ENCODE peak calls at places on chromosomes 3 and 15, in four cellular contexts. O, Z, L and I are unnamed samples.
A peak's percentile ranks its signal among the peaks of the same experiment; 100 is the strongest.

GRCh38 chr15:85762756-85763127 is 32.0 kb downstream of the KLHL25 start:
- DNase-seq in O (no peak), Z (no peak), L (no peak), I (no peak)

GRCh38 chr3:32003380-32003779 is 21.8 kb downstream of the ZNF860 start:
- DNase-seq in O (no peak), Z (no peak), L (no peak), I (no peak)

GRCh38 chr3:132268956-132269355 is 48.3 kb upstream of the ACP3 start:
- DNase-seq in O (no peak), Z (no peak), L (no peak), I (no peak)

GRCh38 chr3:2099779-2100191 is 1.1 kb downstream of the CNTN4 start:
- DNase-seq in O (no peak), Z (no peak), L (no peak), I (no peak)

GRCh38 chr3:36868614-36869436 is 76.0 kb downstream of the TRANK1 start:
- DNase-seq in O (peak; percentile 18), Z (peak; percentile 34), L (peak; percentile 34), I (peak; percentile 18)

GRCh38 chr3:112136046-112136445 is 3.0 kb upstream of the GCSAM start:
- DNase-seq in O (no peak), Z (no peak), L (no peak), I (no peak)

GRCh38 chr3:63914312-63914711 is 2.1 kb upstream of the SCAANT1 start:
- DNase-seq in O (no peak), Z (peak; percentile 8), L (no peak), I (no peak)

GRCh38 chr15:57339321-57339720 is 37.0 kb upstream of the CGNL1 start:
- DNase-seq in O (no peak), Z (no peak), L (no peak), I (no peak)

GRCh38 chr3:171165499-171165921 is 139.0 kb upstream of the SLC2A2 start:
- DNase-seq in O (no peak), Z (no peak), L (no peak), I (no peak)

GRCh38 chr3:122183893-122184590 is 574 bp downstream of the CASR start:
- DNase-seq in O (no peak), Z (no peak), L (no peak), I (no peak)

GRCh38 chr3:42229942-42230688 is 35.9 kb downstream of the CCK start:
- DNase-seq in O (no peak), Z (peak; percentile 49), L (no peak), I (no peak)

GRCh38 chr3:160482796-160483195 is 33.2 kb upstream of the TRIM59 start:
- DNase-seq in O (no peak), Z (no peak), L (no peak), I (no peak)

GRCh38 chr15:92832992-92833438 is 67.1 kb upstream of the CHD2 start:
- DNase-seq in O (no peak), Z (no peak), L (no peak), I (peak; percentile 29)

GRCh38 chr3:148006508-148006907 is 597.3 kb downstream of the ZIC1 start:
- DNase-seq in O (no peak), Z (no peak), L (no peak), I (no peak)

GRCh38 chr15:72472907-72473669 is 1.0 kb upstream of the ARIH1 start:
- DNase-seq in O (no peak), Z (no peak), L (no peak), I (no peak)

GRCh38 chr15:28919201-28919627 is 33.4 kb downstream of the APBA2 start:
- DNase-seq in O (no peak), Z (peak; percentile 14), L (no peak), I (no peak)

GRCh38 chr15:45471151-45471550 is 51.4 kb downstream of the SLC30A4 start:
- DNase-seq in O (no peak), Z (no peak), L (no peak), I (no peak)

GRCh38 chr3:111081008-111081545 is 9.5 kb downstream of the NECTIN3 start:
- DNase-seq in O (no peak), Z (no peak), L (no peak), I (no peak)

GRCh38 chr15:77004189-77004588 is 9.3 kb downstream of the PSTPIP1 start:
- DNase-seq in O (peak; percentile 42), Z (no peak), L (no peak), I (no peak)

GRCh38 chr3:133047980-133048379 is 9.8 kb downstream of the TMEM108 start:
- DNase-seq in O (no peak), Z (no peak), L (no peak), I (no peak)

GRCh38 chr3:123367467-123368154 is 81.3 kb downstream of the ADCY5 start:
- DNase-seq in O (no peak), Z (no peak), L (no peak), I (no peak)

GRCh38 chr3:36792342-36792741 is 28.0 kb upstream of the DCLK3 start:
- DNase-seq in O (no peak), Z (peak; percentile 4), L (no peak), I (no peak)

GRCh38 chr3:107217161-107217560 is 160.1 kb upstream of the CCDC54 start:
- DNase-seq in O (no peak), Z (peak; percentile 72), L (no peak), I (no peak)

GRCh38 chr3:56304069-56304468 is 164.2 kb downstream of the ERC2 start:
- DNase-seq in O (no peak), Z (no peak), L (no peak), I (no peak)

GRCh38 chr15:85296615-85297402 is 83.6 kb upstream of the AKAP13 start:
- DNase-seq in O (peak; percentile 34), Z (peak; percentile 72), L (peak; percentile 49), I (peak; percentile 57)

GRCh38 chr3:72938471-72939265 is 50.8 kb downstream of the GXYLT2 start:
- DNase-seq in O (no peak), Z (peak; percentile 40), L (no peak), I (peak; percentile 26)

GRCh38 chr15:58947179-58947578 is 13.7 kb upstream of the SLTM start:
- DNase-seq in O (no peak), Z (no peak), L (no peak), I (no peak)

GRCh38 chr15:41417418-41417811 is 520 bp downstream of the RTF1 start:
- DNase-seq in O (peak; percentile 29), Z (peak; percentile 38), L (no peak), I (no peak)

GRCh38 chr3:179071161-179071568 is 444 bp downstream of the ZMAT3 start:
- DNase-seq in O (peak; percentile 52), Z (peak; percentile 51), L (peak; percentile 48), I (peak; percentile 13)

GRCh38 chr3:151328298-151329036 is 882 bp downstream of the P2RY13 start:
- DNase-seq in O (no peak), Z (no peak), L (peak; percentile 2), I (no peak)

GRCh38 chr3:129289201-129289921 is 10.7 kb downstream of the HMCES start:
- DNase-seq in O (no peak), Z (no peak), L (no peak), I (no peak)

GRCh38 chr3:60536420-60536819 is 714.8 kb downstream of the FHIT start:
- DNase-seq in O (no peak), Z (no peak), L (no peak), I (no peak)

GRCh38 chr3:66470285-66470684 is 30.5 kb downstream of the LRIG1 start:
- DNase-seq in O (no peak), Z (no peak), L (no peak), I (no peak)
- H3K27ac ChIP-seq in O (no peak overlapping the region), Z (no peak overlapping the region), L (no peak overlapping the region), I (no peak overlapping the region)

GRCh38 chr15:27057904-27058645 is 87.1 kb downstream of the GABRG3 start:
- DNase-seq in O (no peak), Z (peak; percentile 19), L (no peak), I (no peak)

GRCh38 chr15:27061739-27062138 is 90.8 kb downstream of the GABRG3 start:
- DNase-seq in O (no peak), Z (no peak), L (no peak), I (no peak)

GRCh38 chr15:27054426-27054825 is 83.4 kb downstream of the GABRG3 start:
- DNase-seq in O (no peak), Z (no peak), L (no peak), I (no peak)

GRCh38 chr15:27059610-27060202 is 88.7 kb downstream of the GABRG3 start:
- DNase-seq in O (peak; percentile 16), Z (peak; percentile 28), L (no peak), I (no peak)

DNA sequence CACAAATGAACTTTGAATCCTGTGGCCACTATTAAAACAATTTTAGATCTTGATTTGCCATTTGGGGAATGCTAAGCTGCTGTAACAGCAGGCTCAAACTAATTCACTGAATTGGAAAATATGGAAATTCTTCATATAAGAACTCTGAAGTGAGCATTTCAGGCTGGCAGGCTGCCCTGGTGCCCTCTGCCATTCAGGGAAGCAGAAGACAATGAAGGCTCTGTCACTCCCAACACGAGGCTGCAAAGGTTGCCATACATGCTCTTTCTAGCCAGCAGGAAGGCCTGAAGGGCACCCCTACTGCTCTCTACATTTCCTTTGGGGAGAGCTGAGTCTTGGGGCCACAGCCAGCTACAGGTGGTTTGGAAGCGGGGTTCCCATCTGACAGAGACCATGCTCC is 88.0 kb downstream of the GABRG3 start:
- DNase-seq in O (no peak), Z (no peak), L (no peak), I (no peak)
- H3K27ac ChIP-seq in O (no peak overlapping the region), Z (no peak overlapping the region), L (no peak overlapping the region), I (no peak overlapping the region)

GRCh38 chr3:152557302-152557999 is 277.5 kb upstream of the P2RY1 start:
- DNase-seq in O (no peak), Z (no peak), L (no peak), I (no peak)
- H3K27ac ChIP-seq in O (no peak overlapping the region), Z (no peak overlapping the region), L (no peak overlapping the region), I (no peak overlapping the region)

GRCh38 chr3:4723921-4724698 is 231.0 kb downstream of the ITPR1 start:
- DNase-seq in O (no peak), Z (no peak), L (no peak), I (no peak)
- H3K27ac ChIP-seq in O (no peak overlapping the region), Z (no peak overlapping the region), L (no peak overlapping the region), I (no peak overlapping the region)

GRCh38 chr15:60406513-60407124 is 8.8 kb upstream of the ANXA2 start:
- DNase-seq in O (no peak), Z (no peak), L (no peak), I (no peak)
- H3K27ac ChIP-seq in O (no peak overlapping the region), Z (peak overlapping the region; percentile 77), L (no peak overlapping the region), I (no peak overlapping the region)

DNA sequence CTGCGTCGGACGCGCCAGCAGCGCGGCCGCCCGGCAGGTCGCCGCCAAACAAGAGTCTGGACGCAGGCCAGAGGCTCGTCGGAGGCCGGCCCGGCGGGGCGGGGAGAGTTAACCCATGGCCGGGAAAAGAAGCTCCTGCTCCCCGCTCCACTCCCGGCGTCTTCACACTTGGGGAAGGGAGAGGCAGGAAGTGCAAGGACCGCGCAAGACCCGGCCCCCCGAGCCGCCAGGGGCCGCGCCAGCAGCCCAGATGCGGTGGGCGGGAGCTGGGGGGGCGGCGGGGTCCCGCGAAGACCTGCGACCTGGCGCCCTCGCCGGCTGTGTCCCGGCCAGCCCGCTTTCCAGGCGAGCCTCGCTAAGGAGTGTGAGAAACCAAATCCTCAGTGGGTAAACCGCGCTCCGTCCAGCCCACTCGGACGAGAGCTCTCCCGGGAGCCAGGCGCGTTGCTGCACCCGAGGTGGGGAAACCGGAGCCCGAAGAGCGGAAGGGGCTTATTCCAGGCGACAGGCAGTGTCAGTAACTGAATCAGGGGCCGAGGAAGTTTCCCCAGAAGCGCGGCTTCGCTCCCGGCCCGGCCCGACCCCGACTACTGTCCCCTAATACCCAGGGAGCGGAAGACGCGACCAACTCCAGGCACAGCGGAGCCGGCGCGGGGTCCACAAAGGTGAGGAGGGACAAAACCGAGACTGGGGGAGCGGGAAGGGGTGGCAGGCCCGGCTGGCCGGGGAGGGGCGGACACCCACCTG is 714 bp downstream of the ADAMTS7 start:
- DNase-seq in O (no peak), Z (peak; percentile 64), L (no peak), I (no peak)
- H3K27ac ChIP-seq in O (peak overlapping the region; percentile 42), Z (peak overlapping the region; percentile 56), L (no peak overlapping the region), I (no peak overlapping the region)

GRCh38 chr15:40080104-40080503 is 28.6 kb downstream of the BMF start:
- DNase-seq in O (no peak), Z (no peak), L (no peak), I (no peak)
- H3K27ac ChIP-seq in O (no peak overlapping the region), Z (no peak overlapping the region), L (no peak overlapping the region), I (no peak overlapping the region)